ENCODE peak calls at places on chromosomes 4 and X, in six cellular contexts. C is H9, Y is gastrocnemius medialis, P is fibroblast of lung, K is iPS DF 6.9, Z is tibial artery. Q is an unnamed sample.

GRCh38 chr4:171017596-171017995 is 795.6 kb upstream of the GALNTL6 start:
- DNase-seq in K (no peak), Y (no peak), C (no peak), Z (no peak), P (no peak), Q (no peak)

GRCh38 chrX:95076449-95076848 is 1402.4 kb downstream of the FAM133A start:
- DNase-seq in K (no peak), C (no peak), Y (no peak), Z (no peak), P (peak; percentile 37), Q (no peak)

GRCh38 chr4:52907510-52907909 is 45.4 kb downstream of the RASL11B start:
- DNase-seq in C (no peak), P (no peak), K (no peak), Y (no peak), Z (no peak), Q (no peak)

GRCh38 chrX:74924449-74925209 is 623 bp downstream of the NEXMIF start:
- DNase-seq in Z (peak; percentile 73), P (peak; percentile 7), Y (no peak), C (peak; percentile 55), K (no peak), Q (peak; percentile 18)

GRCh38 chr4:93289241-93289640 is 539.3 kb upstream of the ATOH1 start:
- DNase-seq in P (no peak), Y (no peak), C (no peak), K (no peak), Z (no peak), Q (no peak)

GRCh38 chrX:116499780-116500179 is 37.0 kb upstream of the CT83 start:
- DNase-seq in C (no peak), Y (no peak), K (no peak), Z (no peak), P (no peak), Q (no peak)

GRCh38 chrX:29231800-29232199 is 644.6 kb downstream of the IL1RAPL1 start:
- DNase-seq in P (no peak), Y (no peak), Z (no peak), K (no peak), C (no peak), Q (no peak)

GRCh38 chr4:148443550-148444295 is 1.5 kb upstream of the NR3C2 start:
- DNase-seq in Y (peak; percentile 13), P (peak; percentile 3), Z (peak; percentile 73), K (no peak), C (no peak), Q (no peak)

GRCh38 chrX:4805559-4805958 is 1092.1 kb upstream of the PRKX start:
- DNase-seq in C (no peak), K (no peak), Y (no peak), P (no peak), Z (no peak), Q (no peak)

GRCh38 chrX:35244088-35244741 is 301.6 kb downstream of the FAM47B start:
- DNase-seq in P (no peak), Z (no peak), C (no peak), K (no peak), Y (no peak), Q (no peak)

GRCh38 chr4:174627473-174627872 is 105.2 kb upstream of the HPGD start:
- DNase-seq in K (no peak), P (no peak), C (no peak), Y (no peak), Z (no peak), Q (no peak)

GRCh38 chr4:157242871-157243270 is 22.3 kb downstream of the GRIA2 start:
- DNase-seq in K (no peak), Y (no peak), C (no peak), Z (no peak), P (no peak), Q (no peak)

GRCh38 chr4:108303488-108304177 is 134.9 kb upstream of the LEF1 start:
- DNase-seq in C (no peak), Y (no peak), Z (no peak), P (peak; percentile 75), K (no peak), Q (no peak)

GRCh38 chrX:73758253-73758652 is 195.3 kb downstream of the CHIC1 start:
- DNase-seq in Y (no peak), P (no peak), C (no peak), Z (no peak), K (no peak), Q (no peak)

GRCh38 chr4:16835597-16836247 is 62.7 kb downstream of the LDB2 start:
- DNase-seq in Y (no peak), Z (no peak), K (no peak), P (no peak), C (no peak), Q (no peak)

GRCh38 chr4:16836324-16836723 is 62.1 kb downstream of the LDB2 start:
- DNase-seq in Y (no peak), K (no peak), P (no peak), C (no peak), Z (no peak), Q (no peak)

GRCh38 chr4:16833722-16834121 is 64.7 kb downstream of the LDB2 start:
- DNase-seq in P (no peak), C (no peak), Y (no peak), K (no peak), Z (no peak), Q (no peak)

GRCh38 chr4:16837475-16837874 is 61.0 kb downstream of the LDB2 start:
- DNase-seq in Z (no peak), K (no peak), C (no peak), P (no peak), Y (no peak), Q (no peak)

GRCh38 chr4:16838226-16838875 is 60.1 kb downstream of the LDB2 start:
- DNase-seq in P (no peak), Y (no peak), Z (no peak), K (no peak), C (no peak), Q (no peak)
- H3K4me1 ChIP-seq in P (no peaks in the 10 kb centered on the region), Y (no peaks in the 10 kb centered on the region), Z (no peaks in the 10 kb centered on the region), K (no peaks in the 10 kb centered on the region), C (peaks cover 13% of the 10 kb centered on the region), Q (no peaks in the 10 kb centered on the region)

DNA sequence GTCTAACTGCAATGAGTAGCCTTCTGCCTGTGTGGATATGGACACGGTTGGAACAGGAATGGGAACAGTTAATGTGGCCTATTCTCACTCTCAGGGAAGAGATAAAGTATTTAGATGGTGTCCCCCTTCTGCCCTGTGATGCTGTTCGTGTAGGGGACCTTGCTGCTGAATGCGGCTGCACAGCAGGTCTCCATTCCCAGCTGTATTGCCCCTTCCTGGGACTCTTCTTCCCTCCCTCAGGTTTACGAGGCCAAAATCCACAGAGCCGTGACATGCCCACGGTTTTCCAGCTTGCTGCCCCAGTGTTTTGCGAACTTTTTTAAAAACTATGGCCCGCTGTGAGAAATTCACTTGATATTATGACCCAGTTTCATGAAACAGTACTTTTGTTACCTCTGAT is 50.3 kb downstream of the SNX25 start:
- DNase-seq in Z (no peak), Y (no peak), C (no peak), P (no peak), K (no peak), Q (no peak)
- H3K4me1 ChIP-seq in Z (peaks cover 7% of the 10 kb centered on the region), Y (peaks cover 12% of the 10 kb centered on the region), C (peaks cover 2% of the 10 kb centered on the region), P (peaks cover 5% of the 10 kb centered on the region), K (peaks cover 2% of the 10 kb centered on the region), Q (peaks cover 17% of the 10 kb centered on the region)

GRCh38 chr4:915595-915994 is 16.5 kb downstream of the GAK start:
- DNase-seq in Z (peak; percentile 29), C (no peak), P (no peak), K (no peak), Y (no peak), Q (peak; percentile 17)

GRCh38 chr4:915041-915474 is 17.1 kb downstream of the GAK start:
- DNase-seq in K (no peak), Y (no peak), Z (peak; percentile 49), P (no peak), C (no peak), Q (no peak)

GRCh38 chr4:914531-914930 is 17.6 kb downstream of the GAK start:
- DNase-seq in C (peak; percentile 23), Y (no peak), K (no peak), P (no peak), Z (peak; percentile 19), Q (no peak)

GRCh38 chr4:917466-917865 is 14.7 kb downstream of the GAK start:
- DNase-seq in P (no peak), K (no peak), Z (peak; percentile 9), Y (no peak), C (no peak), Q (no peak)

GRCh38 chr4:917992-918391 is 14.1 kb downstream of the GAK start:
- DNase-seq in Y (no peak), Z (no peak), P (no peak), K (no peak), C (no peak), Q (no peak)
- H3K4me1 ChIP-seq in Y (no peaks in the 10 kb centered on the region), Z (peaks cover 12% of the 10 kb centered on the region), P (no peaks in the 10 kb centered on the region), K (no peaks in the 10 kb centered on the region), C (no peaks in the 10 kb centered on the region), Q (peaks cover 20% of the 10 kb centered on the region)

GRCh38 chr4:76204936-76205335 is 8.7 kb downstream of the SCARB2 start:
- DNase-seq in Z (no peak), K (no peak), C (no peak), P (no peak), Y (no peak), Q (no peak)
- H3K4me1 ChIP-seq in Z (peaks cover 84% of the 10 kb centered on the region), K (no peaks in the 10 kb centered on the region), C (no peaks in the 10 kb centered on the region), P (peaks cover 35% of the 10 kb centered on the region), Y (peaks cover 98% of the 10 kb centered on the region), Q (peaks cover 8% of the 10 kb centered on the region)

Q was measured in DND-41.